ENCODE peak calls at places on chromosomes 13 and 19, in six cellular contexts. Y, I, S, L, R and H are unnamed samples. For H3K36me3 and H3K9me3, the result is how much of the 10 kb centered on the place peaks cover.

GRCh38 chr19:18309525-18310064 is 13.3 kb downstream of the LSM4 start:
- DNase-seq in Y (no peak), I (no peak), S (no peak), L (no peak), R (no peak), H (peak)

GRCh38 chr19:50358483-50359431 is 6.7 kb downstream of the NAPSA start:
- DNase-seq in Y (peak), I (no peak), S (no peak), L (peak), R (peak), H (peak)

GRCh38 chr13:30872195-30872594 is 33.9 kb upstream of the MEDAG start:
- DNase-seq in Y (no peak), I (no peak), S (no peak), L (no peak), R (no peak), H (no peak)

GRCh38 chr19:10870955-10871603 is at the start of gene CARM1:
- DNase-seq in Y (peak), I (peak), S (peak), L (peak), R (peak), H (peak)

GRCh38 chr19:32404939-32405430 is 585 bp upstream of the DPY19L3 start:
- DNase-seq in Y (peak), I (no peak), S (no peak), L (peak), R (peak), H (no peak)

GRCh38 chr13:30016398-30016797 is 166.0 kb upstream of the UBL3 start:
- DNase-seq in Y (no peak), I (no peak), S (no peak), L (peak), R (no peak), H (no peak)

GRCh38 chr13:30645629-30646028 is 27.9 kb downstream of the USPL1 start:
- DNase-seq in Y (no peak), I (no peak), S (no peak), L (no peak), R (no peak), H (no peak)

GRCh38 chr19:29873024-29873800 is 61.4 kb downstream of the CCNE1 start:
- DNase-seq in Y (no peak), I (no peak), S (peak), L (peak), R (peak), H (peak)

GRCh38 chr13:75704194-75704941 is 68.2 kb downstream of the LMO7 start:
- DNase-seq in Y (no peak), I (no peak), S (no peak), L (peak), R (no peak), H (peak)

GRCh38 chr13:50310734-50311133 is 295.5 kb downstream of the KCNRG start:
- DNase-seq in Y (no peak), I (no peak), S (no peak), L (no peak), R (no peak), H (no peak)

GRCh38 chr13:44573790-44574465 is 2.2 kb downstream of the TSC22D1 start:
- DNase-seq in Y (no peak), I (no peak), S (no peak), L (peak), R (no peak), H (peak)

GRCh38 chr13:79946556-79946955 is 394.4 kb downstream of the SPRY2 start:
- DNase-seq in Y (no peak), I (no peak), S (no peak), L (no peak), R (no peak), H (no peak)

GRCh38 chr19:49690656-49691242 is at the start of gene CPT1C:
- DNase-seq in Y (peak), I (no peak), S (peak), L (peak), R (peak), H (peak)

GRCh38 chr13:110240352-110240751 is 66.6 kb downstream of the COL4A1 start:
- DNase-seq in Y (no peak), I (no peak), S (no peak), L (no peak), R (no peak), H (no peak)

GRCh38 chr13:23750383-23751121 is 138.6 kb downstream of the MIPEP start:
- DNase-seq in Y (no peak), I (no peak), S (no peak), L (no peak), R (no peak), H (peak)

GRCh38 chr19:45601115-45601514 is 897 bp downstream of the GPR4 start:
- DNase-seq in Y (no peak), I (no peak), S (no peak), L (peak), R (no peak), H (peak)

GRCh38 chr13:113584205-113584869 is at the start of gene TFDP1:
- DNase-seq in Y (no peak), I (no peak), S (peak), L (peak), R (peak), H (peak)

GRCh38 chr13:39531646-39532045 is 71.3 kb downstream of the LHFPL6 start:
- DNase-seq in Y (no peak), I (no peak), S (no peak), L (peak), R (no peak), H (peak)

GRCh38 chr19:47483200-47483599 is 819 bp downstream of the KPTN start:
- DNase-seq in Y (no peak), I (no peak), S (no peak), L (no peak), R (no peak), H (peak)

GRCh38 chr13:47628666-47629065 is 372.4 kb downstream of the SUCLA2 start:
- DNase-seq in Y (no peak), I (no peak), S (no peak), L (peak), R (no peak), H (no peak)

GRCh38 chr13:98676239-98676638 is 76.2 kb downstream of the SLC15A1 start:
- DNase-seq in Y (no peak), I (no peak), S (no peak), L (no peak), R (no peak), H (no peak)

GRCh38 chr13:48235100-48235813 is 2.3 kb downstream of the ITM2B start:
- DNase-seq in Y (peak), I (no peak), S (no peak), L (peak), R (no peak), H (peak)

GRCh38 chr19:38727868-38728660 is 16.2 kb downstream of the CAPN12 start:
- DNase-seq in Y (no peak), I (no peak), S (no peak), L (no peak), R (peak), H (peak)
- H3K36me3 ChIP-seq in Y (under half), I (half or more), S (half or more), L (under half), R (under half), H (half or more)

GRCh38 chr19:37362733-37363132 is 8.2 kb upstream of the ZNF527 start:
- DNase-seq in Y (no peak), I (no peak), S (no peak), L (peak), R (no peak), H (no peak)
- H3K9me3 ChIP-seq in Y (under half), I (under half), S (under half), L (under half), R (half or more), H (under half)

DNA sequence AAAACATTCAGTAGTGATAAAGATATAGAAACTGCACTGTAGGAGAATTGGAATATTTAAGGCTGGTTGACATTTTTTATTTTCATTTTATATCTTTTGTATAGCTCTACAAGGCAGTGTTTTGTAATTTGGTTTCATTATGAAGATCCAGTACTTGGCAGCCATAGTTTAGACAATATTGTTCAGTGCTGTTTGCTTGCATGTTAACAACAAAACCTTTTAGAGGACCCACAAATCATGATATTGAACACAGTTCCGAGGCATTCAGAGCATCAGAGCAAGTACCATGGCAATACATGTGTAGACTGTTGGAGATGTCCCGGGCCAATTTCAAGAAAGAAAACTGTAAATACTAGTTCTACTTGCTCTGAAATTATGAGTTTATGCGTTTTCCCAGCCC is 25.6 kb upstream of the GARRE1 start:
- DNase-seq in Y (no peak), I (no peak), S (no peak), L (no peak), R (no peak), H (no peak)
- H3K36me3 ChIP-seq in Y (under half), I (under half), S (under half), L (under half), R (under half), H (half or more)

GRCh38 chr19:56538761-56539263 is at the start of gene ZFP28:
- DNase-seq in Y (no peak), I (peak), S (no peak), L (no peak), R (peak), H (peak)

GRCh38 chr19:56538254-56538760 is 441 bp upstream of the ZFP28 start:
- DNase-seq in Y (peak), I (peak), S (peak), L (peak), R (peak), H (peak)

DNA sequence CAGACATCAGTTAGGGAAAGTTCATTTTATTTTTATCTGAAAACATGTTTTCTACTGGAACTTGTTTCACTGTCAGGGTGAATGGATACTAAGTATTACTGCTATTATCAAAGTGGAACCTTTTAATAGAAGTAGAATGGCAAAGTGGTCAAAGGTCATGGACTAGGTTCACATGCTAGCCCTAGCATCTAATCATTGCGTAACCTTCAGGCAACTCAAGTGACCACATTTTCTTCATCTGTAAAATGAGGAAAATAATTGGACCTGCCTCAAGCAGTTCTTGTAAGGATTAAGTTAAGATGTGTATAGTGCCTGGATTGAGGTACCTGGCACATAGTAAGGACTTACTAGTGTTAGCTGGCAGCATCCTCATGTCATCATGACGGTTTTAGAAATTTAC is 5.0 kb downstream of the ZFP28 start:
- DNase-seq in Y (no peak), I (no peak), S (no peak), L (no peak), R (no peak), H (no peak)
- H3K9me3 ChIP-seq in Y (half or more), I (under half), S (under half), L (under half), R (half or more), H (under half)

GRCh38 chr13:85333511-85333910 is 465.7 kb downstream of the SLITRK6 start:
- DNase-seq in Y (no peak), I (no peak), S (no peak), L (no peak), R (no peak), H (no peak)

GRCh38 chr13:85332595-85332994 is 466.6 kb downstream of the SLITRK6 start:
- DNase-seq in Y (no peak), I (no peak), S (no peak), L (no peak), R (no peak), H (no peak)

DNA sequence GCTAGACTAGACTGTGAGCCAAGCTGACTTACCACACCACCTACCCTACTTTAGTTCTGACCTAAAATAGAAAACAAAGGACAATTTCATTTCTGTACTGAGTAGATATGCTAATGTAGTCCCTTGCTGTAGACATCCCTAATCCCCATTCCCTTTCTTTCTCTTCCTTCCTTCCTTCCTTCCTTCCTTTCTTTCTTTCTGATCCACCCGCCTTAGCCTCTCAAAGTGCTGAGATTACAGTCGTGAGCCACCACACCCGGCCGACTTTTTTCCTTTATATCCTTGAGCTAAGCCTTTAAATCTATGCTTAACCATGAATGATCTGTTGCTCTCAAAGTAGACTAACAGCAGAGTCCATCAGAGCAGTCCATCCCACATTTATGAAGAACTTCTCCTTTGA is 465.0 kb downstream of the SLITRK6 start:
- DNase-seq in Y (no peak), I (no peak), S (no peak), L (no peak), R (no peak), H (no peak)
- H3K36me3 ChIP-seq in Y (under half), I (under half), S (under half), L (under half), R (under half), H (under half)

DNA sequence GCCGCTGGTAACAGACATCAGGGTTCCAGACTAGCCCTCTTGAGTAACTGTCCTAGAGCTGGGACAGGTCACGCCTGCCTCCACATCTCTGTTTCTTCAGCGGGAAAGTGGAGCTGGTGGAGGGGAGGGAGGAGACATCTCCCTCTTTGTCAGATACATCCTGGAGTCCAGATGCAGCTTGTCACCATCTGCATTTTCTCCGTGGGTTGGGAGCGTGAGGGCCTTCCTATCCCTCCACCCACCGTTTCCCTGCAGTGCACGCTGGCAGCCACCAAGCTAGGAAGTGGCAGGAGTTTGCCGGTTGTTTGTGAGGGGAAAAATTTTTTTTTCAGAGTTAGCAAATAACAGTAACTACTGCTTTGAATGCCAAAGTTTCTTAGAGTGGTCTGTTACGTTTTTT is 20.0 kb upstream of the SMIM17 start:
- DNase-seq in Y (no peak), I (no peak), S (no peak), L (no peak), R (no peak), H (no peak)
- H3K9me3 ChIP-seq in Y (half or more), I (under half), S (under half), L (under half), R (half or more), H (under half)

GRCh38 chr19:15118248-15118647 is 11.0 kb downstream of the SYDE1 start:
- DNase-seq in Y (no peak), I (no peak), S (no peak), L (no peak), R (no peak), H (no peak)

GRCh38 chr19:15120135-15121026 is 13.2 kb downstream of the SYDE1 start:
- DNase-seq in Y (no peak), I (no peak), S (no peak), L (no peak), R (no peak), H (peak)

GRCh38 chr19:15115762-15116615 is 8.8 kb downstream of the SYDE1 start:
- DNase-seq in Y (no peak), I (no peak), S (no peak), L (no peak), R (no peak), H (peak)

GRCh38 chr19:15116856-15117255 is 9.7 kb downstream of the SYDE1 start:
- DNase-seq in Y (no peak), I (no peak), S (no peak), L (no peak), R (no peak), H (peak)

GRCh38 chr19:15118789-15119494 is 11.7 kb downstream of the SYDE1 start:
- DNase-seq in Y (no peak), I (no peak), S (no peak), L (no peak), R (no peak), H (no peak)
- H3K36me3 ChIP-seq in Y (under half), I (under half), S (half or more), L (under half), R (under half), H (half or more)

GRCh38 chr19:56547535-56547934 is 8.8 kb downstream of the ZFP28 start:
- DNase-seq in Y (no peak), I (no peak), S (no peak), L (no peak), R (no peak), H (no peak)
- H3K9me3 ChIP-seq in Y (half or more), I (under half), S (under half), L (under half), R (half or more), H (under half)